ENCODE peak calls at places on chromosomes 4 and X, in ten cellular contexts. V is CD4-positive, alpha-beta memory T cell; D is K562; O is left ventricle myocardium inferior; F is Panc1; L is colonic mucosa; N is stomach; Z is adipocyte; Y is thoracic aorta; I is pancreas. R is an unnamed sample.

GRCh38 chr4:108849611-108850406 is 87.0 kb upstream of the ETNPPL start:
- DNase-seq in L (no peak), Y (no peak), V (no peak), D (no peak), N (no peak), O (no peak), F (no peak), Z (peak; percentile 68), I (no peak), R (no peak)

GRCh38 chr4:7324651-7325121 is 110.0 kb downstream of the PSAPL1 start:
- DNase-seq in I (peak; percentile 35), Z (no peak), N (no peak), O (no peak), L (no peak), D (no peak), V (no peak), Y (no peak), F (no peak), R (peak; percentile 38)

GRCh38 chrX:3380603-3381002 is 34.2 kb upstream of the MXRA5 start:
- DNase-seq in Y (no peak), L (no peak), V (no peak), D (no peak), O (no peak), I (no peak), F (no peak), Z (no peak), N (no peak), R (no peak)

GRCh38 chrX:134673123-134673522 is 14.9 kb upstream of the PLAC1 start:
- DNase-seq in I (no peak), V (no peak), F (no peak), N (no peak), L (no peak), O (no peak), D (no peak), Y (no peak), Z (no peak), R (no peak)

GRCh38 chr4:110414590-110414989 is 61.4 kb upstream of the ENPEP start:
- DNase-seq in L (no peak), Z (no peak), O (no peak), N (no peak), F (no peak), I (no peak), V (no peak), Y (no peak), D (no peak), R (no peak)

GRCh38 chr4:61373901-61374611 is 173.9 kb downstream of the ADGRL3 start:
- DNase-seq in V (no peak), L (no peak), I (no peak), D (no peak), Y (no peak), F (no peak), Z (peak; percentile 53), O (no peak), N (no peak), R (no peak)

GRCh38 chr4:103372002-103372558 is 173.9 kb upstream of the CENPE start:
- DNase-seq in D (no peak), Y (no peak), I (no peak), Z (no peak), N (no peak), F (no peak), L (no peak), V (no peak), O (no peak), R (no peak)

GRCh38 chr4:38930199-38930598 is 62.6 kb downstream of the FAM114A1 start:
- DNase-seq in O (no peak), Z (no peak), Y (no peak), V (no peak), N (no peak), F (no peak), D (no peak), I (no peak), L (no peak), R (no peak)

GRCh38 chr4:121154103-121154515 is 10.0 kb downstream of the TNIP3 start:
- DNase-seq in Y (no peak), D (no peak), F (no peak), I (no peak), N (no peak), Z (no peak), V (peak; percentile 66), O (no peak), L (no peak), R (no peak)

GRCh38 chr4:3582091-3582475 is 49.9 kb upstream of the LRPAP1 start:
- DNase-seq in Y (no peak), L (no peak), V (no peak), F (no peak), D (no peak), N (no peak), I (no peak), O (no peak), Z (no peak), R (no peak)

GRCh38 chr4:39541987-39542632 is 14.9 kb upstream of the UGDH start:
- DNase-seq in Y (no peak), D (no peak), N (no peak), L (no peak), Z (no peak), O (no peak), F (no peak), V (no peak), I (no peak), R (peak; percentile 76)

DNA sequence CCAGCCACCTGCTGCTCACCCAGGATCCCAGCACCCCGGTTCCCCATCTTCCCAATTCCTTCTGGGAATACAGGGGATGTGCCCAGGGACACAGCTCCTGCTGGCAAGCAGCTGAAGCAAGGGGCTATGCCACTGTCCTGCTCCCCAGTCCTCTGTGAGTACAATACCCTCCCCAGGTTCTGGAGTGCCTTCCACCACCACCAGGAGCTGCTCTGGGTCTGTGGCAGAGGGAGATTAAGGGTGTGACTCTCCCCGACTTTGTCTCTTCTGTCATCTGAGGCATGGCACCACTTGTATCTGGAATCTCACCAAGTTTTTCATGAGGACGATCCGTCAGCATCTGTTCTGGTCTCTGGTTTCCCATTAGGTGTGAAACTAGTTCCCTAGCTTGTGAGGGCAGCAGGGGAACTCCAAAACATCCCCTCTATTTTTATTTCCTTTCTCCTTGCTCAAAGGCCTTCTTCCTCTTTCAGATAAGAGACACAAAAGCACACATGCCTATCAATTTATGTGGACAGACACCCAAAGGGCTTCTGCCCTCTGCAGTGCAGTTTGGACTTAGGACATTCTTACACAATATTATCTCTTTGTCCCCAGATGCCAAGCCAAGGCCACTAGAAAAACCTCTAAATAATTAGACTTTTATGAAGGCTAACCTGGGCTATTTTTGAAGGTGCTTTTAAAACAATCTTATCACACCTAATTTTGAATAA is 26.8 kb downstream of the MGST2 start:
- DNase-seq in F (no peak), Z (no peak), Y (no peak), D (no peak), N (no peak), L (no peak), I (no peak), O (no peak), V (no peak), R (no peak)
- H3K4me1 ChIP-seq in F (no peaks in the 10 kb centered on the region), Z (peaks cover 12% of the 10 kb centered on the region), Y (peaks cover 2% of the 10 kb centered on the region), D (peaks cover 16% of the 10 kb centered on the region), N (no peaks in the 10 kb centered on the region), L (no peaks in the 10 kb centered on the region), I (no peaks in the 10 kb centered on the region), O (peaks cover 32% of the 10 kb centered on the region), V (no peaks in the 10 kb centered on the region), R (peaks cover 7% of the 10 kb centered on the region)

DNA sequence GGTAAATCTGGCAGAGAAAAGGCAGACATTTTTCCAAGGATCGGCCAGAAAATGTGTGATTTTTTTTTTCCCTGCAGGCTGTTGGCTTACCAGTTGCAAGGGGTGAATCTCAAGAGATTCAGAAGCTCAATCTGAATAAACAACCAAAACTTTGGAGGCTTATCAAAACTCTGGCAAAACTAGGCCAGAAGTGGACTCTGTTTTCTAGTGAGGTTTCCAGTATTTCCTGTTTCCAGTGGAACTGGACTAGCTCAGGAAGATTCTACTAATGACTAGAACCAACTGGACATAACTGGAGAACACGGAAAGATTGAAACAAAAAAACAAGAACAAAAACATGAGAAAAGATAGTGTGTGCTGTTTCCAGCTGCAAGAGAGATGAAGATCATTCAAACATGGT is 191.4 kb downstream of the SMIM20 start:
- DNase-seq in V (no peak), O (no peak), Z (no peak), N (no peak), Y (no peak), I (no peak), F (no peak), D (no peak), L (no peak), R (no peak)
- H3K9me3 ChIP-seq in V (no peaks in the 10 kb centered on the region), O (no peaks in the 10 kb centered on the region), Z (peaks cover 13% of the 10 kb centered on the region), N (no peaks in the 10 kb centered on the region), Y (no peaks in the 10 kb centered on the region), I (no peaks in the 10 kb centered on the region), F (no peaks in the 10 kb centered on the region), D (no peaks in the 10 kb centered on the region), L (no peaks in the 10 kb centered on the region), R (no peaks in the 10 kb centered on the region)

GRCh38 chr4:1243451-1244080 is 5.4 kb downstream of the CTBP1 start:
- DNase-seq in O (peak; percentile 14), V (no peak), Y (no peak), I (peak; percentile 66), N (no peak), L (no peak), D (peak; percentile 11), Z (no peak), F (no peak), R (peak; percentile 17)
- H3K36me3 ChIP-seq in O (peaks cover 20% of the 10 kb centered on the region), V (peaks cover 14% of the 10 kb centered on the region), Y (peaks cover 13% of the 10 kb centered on the region), I (peaks cover 4% of the 10 kb centered on the region), N (peaks cover 26% of the 10 kb centered on the region), L (no peaks in the 10 kb centered on the region), D (peaks cover 46% of the 10 kb centered on the region), Z (peaks cover 18% of the 10 kb centered on the region), F (peaks cover 2% of the 10 kb centered on the region), R (peaks cover 13% of the 10 kb centered on the region)

GRCh38 chr4:140044314-140044991 is 109.5 kb downstream of the MAML3 start:
- DNase-seq in I (no peak), Z (no peak), D (no peak), N (no peak), F (no peak), V (no peak), O (no peak), L (no peak), Y (no peak), R (no peak)

GRCh38 chr4:140047017-140047640 is 106.9 kb downstream of the MAML3 start:
- DNase-seq in I (no peak), D (no peak), L (no peak), V (no peak), N (peak; percentile 33), O (peak; percentile 66), Y (peak; percentile 38), F (no peak), Z (no peak), R (no peak)

GRCh38 chr4:140047781-140048180 is 106.2 kb downstream of the MAML3 start:
- DNase-seq in L (no peak), N (no peak), D (no peak), V (no peak), O (no peak), I (no peak), Y (no peak), Z (no peak), F (no peak), R (no peak)

GRCh38 chr4:140046573-140046972 is 107.4 kb downstream of the MAML3 start:
- DNase-seq in L (no peak), D (no peak), Y (no peak), O (no peak), V (no peak), I (no peak), Z (no peak), F (no peak), N (no peak), R (no peak)

DNA sequence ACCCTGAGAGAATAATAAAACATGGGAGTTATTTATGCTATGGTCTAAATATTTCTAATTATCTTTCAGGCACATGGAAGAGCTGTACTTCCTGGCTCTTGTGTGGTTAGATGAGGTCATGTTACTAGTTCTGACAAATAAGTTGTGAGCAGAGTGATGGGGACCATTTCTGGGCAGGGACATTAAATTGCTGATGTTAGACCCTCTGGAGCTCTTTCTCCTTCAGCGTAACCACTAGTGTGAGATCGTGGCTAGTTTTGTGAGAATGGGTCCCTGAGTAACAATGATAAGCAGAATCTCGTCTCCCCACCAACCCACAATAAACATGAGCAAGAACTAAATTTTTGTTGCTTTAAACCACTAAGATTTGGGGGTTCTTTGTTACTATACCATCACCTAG is 107.9 kb downstream of the MAML3 start:
- DNase-seq in F (no peak), Z (no peak), N (no peak), L (no peak), I (no peak), O (no peak), Y (no peak), D (no peak), V (no peak), R (no peak)
- H3K4me1 ChIP-seq in F (peaks cover 42% of the 10 kb centered on the region), Z (peaks cover 17% of the 10 kb centered on the region), N (peaks cover 18% of the 10 kb centered on the region), L (peaks cover 13% of the 10 kb centered on the region), I (no peaks in the 10 kb centered on the region), O (peaks cover 44% of the 10 kb centered on the region), Y (peaks cover 4% of the 10 kb centered on the region), D (no peaks in the 10 kb centered on the region), V (peaks cover 19% of the 10 kb centered on the region), R (no peaks in the 10 kb centered on the region)

R was measured in right lobe of liver.